ENCODE peak calls at places on chromosome 4, in four cellular contexts. O is heart left ventricle, L is tibial artery, W is Peyer's patch. G is an unnamed sample.

GRCh38 chr4:76514087-76514486 is 79.1 kb downstream of the SHROOM3 start:
- DNase-seq in W (no peak), O (no peak), L (no peak), G (no peak)

GRCh38 chr4:40454816-40455215 is 119.7 kb downstream of the CHRNA9 start:
- DNase-seq in W (no peak), O (no peak), L (no peak), G (no peak)

GRCh38 chr4:161696957-161697356 is 466.8 kb downstream of the FSTL5 start:
- DNase-seq in L (no peak), W (no peak), O (no peak), G (no peak)

GRCh38 chr4:75137302-75137701 is 204.4 kb downstream of the PARM1 start:
- DNase-seq in L (no peak), O (no peak), W (no peak), G (no peak)

GRCh38 chr4:3308691-3309090 is 15.9 kb downstream of the RGS12 start:
- DNase-seq in W (no peak), L (peak), O (peak), G (no peak)

GRCh38 chr4:72701987-72702819 is 133.2 kb upstream of the ADAMTS3 start:
- DNase-seq in W (no peak), O (no peak), L (peak), G (peak)

GRCh38 chr4:180618396-180618795 is 1624.8 kb upstream of the TENM3 start:
- DNase-seq in L (no peak), W (no peak), O (no peak), G (no peak)

GRCh38 chr4:97185233-97185632 is 958.0 kb downstream of the STPG2 start:
- DNase-seq in O (no peak), W (no peak), L (no peak), G (no peak)

GRCh38 chr4:9924750-9925149 is 96.5 kb downstream of the SLC2A9 start:
- DNase-seq in L (no peak), W (no peak), O (no peak), G (no peak)

GRCh38 chr4:124212835-124213640 is 499.5 kb downstream of the ANKRD50 start:
- DNase-seq in L (peak), W (no peak), O (no peak), G (no peak)

GRCh38 chr4:145545538-145546224 is 64.0 kb downstream of the SMAD1 start:
- DNase-seq in W (no peak), L (no peak), O (no peak), G (peak)

GRCh38 chr4:147192679-147193078 is 247.0 kb upstream of the TTC29 start:
- DNase-seq in W (no peak), L (no peak), O (no peak), G (no peak)

GRCh38 chr4:156111706-156112105 is 158.0 kb upstream of the CTSO start:
- DNase-seq in L (no peak), W (no peak), O (no peak), G (no peak)

GRCh38 chr4:153792007-153792892 is 3.4 kb upstream of the SFRP2 start:
- DNase-seq in O (peak), W (no peak), L (peak), G (no peak)

GRCh38 chr4:151248519-151248918 is 28.4 kb upstream of the PRSS48 start:
- DNase-seq in O (no peak), L (no peak), W (no peak), G (no peak)

GRCh38 chr4:167183036-167183435 is 51.3 kb downstream of the SPOCK3 start:
- DNase-seq in W (no peak), L (no peak), O (no peak), G (no peak)

GRCh38 chr4:180909279-180909678 is 1333.9 kb upstream of the TENM3 start:
- DNase-seq in O (no peak), L (no peak), W (no peak), G (no peak)

GRCh38 chr4:56863441-56864129 is 42.1 kb upstream of the SPINK2 start:
- DNase-seq in O (no peak), W (no peak), L (no peak), G (no peak)

GRCh38 chr4:159070742-159071141 is 32.1 kb upstream of the RAPGEF2 start:
- DNase-seq in W (no peak), L (no peak), O (no peak), G (peak)

GRCh38 chr4:113881256-113881655 is 98.2 kb downstream of the ARSJ start:
- DNase-seq in W (no peak), O (no peak), L (no peak), G (no peak)

GRCh38 chr4:27985522-27985921 is 1124.9 kb downstream of the STIM2 start:
- DNase-seq in O (no peak), W (no peak), L (no peak), G (no peak)

GRCh38 chr4:173536808-173537429 is 6.9 kb upstream of the HAND2 start:
- DNase-seq in L (no peak), W (no peak), O (no peak), G (no peak)

GRCh38 chr4:8729408-8730149 is 137.0 kb downstream of the CPZ start:
- DNase-seq in O (no peak), L (no peak), W (peak), G (peak)

GRCh38 chr4:89268572-89269180 is 38.9 kb downstream of the GPRIN3 start:
- DNase-seq in W (no peak), O (no peak), L (no peak), G (no peak)

GRCh38 chr4:174697164-174697563 is 131.9 kb downstream of the GLRA3 start:
- DNase-seq in O (no peak), W (no peak), L (no peak), G (no peak)

GRCh38 chr4:60365176-60365575 is 835.0 kb upstream of the ADGRL3 start:
- DNase-seq in W (no peak), L (no peak), O (no peak), G (no peak)

GRCh38 chr4:95362906-95363578 is 185.7 kb downstream of the UNC5C start:
- DNase-seq in O (no peak), W (no peak), L (no peak), G (no peak)

GRCh38 chr4:179836179-179837075 is 2394.2 kb upstream of the AGA start:
- DNase-seq in L (no peak), W (no peak), O (no peak), G (no peak)

GRCh38 chr4:23750125-23750524 is 139.7 kb downstream of the PPARGC1A start:
- DNase-seq in W (no peak), O (no peak), L (no peak), G (no peak)

GRCh38 chr4:120838784-120839183 is 83.7 kb downstream of the PRDM5 start:
- DNase-seq in W (no peak), O (no peak), L (no peak), G (no peak)
- H3K4me3 ChIP-seq in W (no peak), O (no peak), L (no peak), G (no peak)

GRCh38 chr4:52866734-52867133 is 4.6 kb downstream of the RASL11B start:
- DNase-seq in W (no peak), O (no peak), L (no peak), G (no peak)

GRCh38 chr4:52868138-52868537 is 6.0 kb downstream of the RASL11B start:
- DNase-seq in L (peak), O (peak), W (no peak), G (no peak)

GRCh38 chr4:52869196-52869595 is 7.1 kb downstream of the RASL11B start:
- DNase-seq in W (no peak), O (peak), L (peak), G (no peak)

GRCh38 chr4:52870225-52870624 is 8.1 kb downstream of the RASL11B start:
- DNase-seq in L (no peak), O (no peak), W (no peak), G (no peak)

DNA sequence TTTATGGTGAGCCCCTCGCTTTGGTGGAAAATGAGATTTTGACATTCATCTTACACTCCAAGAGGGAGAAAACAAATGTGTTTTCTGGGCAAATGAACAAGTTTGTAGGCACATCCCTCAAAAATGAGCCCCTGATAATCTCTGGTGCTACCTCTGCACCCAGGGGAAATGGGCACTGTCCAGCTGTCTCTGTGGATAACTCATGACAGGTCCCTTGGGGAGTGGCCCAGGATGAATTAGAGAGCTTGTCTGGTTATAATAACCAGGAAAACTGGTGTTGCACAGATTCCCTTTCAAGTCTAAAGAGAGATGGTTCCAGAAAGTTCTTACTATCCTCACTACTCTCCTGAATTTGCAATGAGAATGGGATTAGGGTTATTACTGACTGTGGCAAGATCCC is 7.5 kb downstream of the RASL11B start:
- DNase-seq in L (no peak), O (no peak), W (no peak), G (no peak)
- H3K27ac ChIP-seq in L (peak), O (peak), W (no peak), G (no peak)

GRCh38 chr4:82371398-82371972 is 2.3 kb downstream of the HNRNPD start:
- DNase-seq in O (no peak), L (no peak), W (no peak), G (no peak)
- H3K4me3 ChIP-seq in O (peak), L (peak), W (peak), G (peak)

GRCh38 chr4:2290488-2290887 is 28.6 kb upstream of the MXD4 start:
- DNase-seq in O (peak), L (no peak), W (no peak), G (no peak)

GRCh38 chr4:2291705-2292651 is 30.1 kb upstream of the MXD4 start:
- DNase-seq in W (no peak), L (no peak), O (peak), G (no peak)

GRCh38 chr4:2289955-2290333 is 28.0 kb upstream of the MXD4 start:
- DNase-seq in O (peak), L (no peak), W (no peak), G (no peak)

GRCh38 chr4:2292679-2293108 is 30.8 kb upstream of the MXD4 start:
- DNase-seq in O (no peak), L (no peak), W (no peak), G (no peak)

GRCh38 chr4:2290974-2291704 is 29.2 kb upstream of the MXD4 start:
- DNase-seq in W (peak), O (peak), L (no peak), G (no peak)
- H3K27ac ChIP-seq in W (peak), O (no peak), L (no peak), G (no peak)

GRCh38 chr4:16890651-16891050 is 7.8 kb downstream of the LDB2 start:
- DNase-seq in L (no peak), W (no peak), O (no peak), G (no peak)

GRCh38 chr4:16893141-16893571 is 5.3 kb downstream of the LDB2 start:
- DNase-seq in O (no peak), W (no peak), L (no peak), G (no peak)

GRCh38 chr4:16896871-16897270 is 1.6 kb downstream of the LDB2 start:
- DNase-seq in L (no peak), W (no peak), O (no peak), G (peak)

GRCh38 chr4:16897351-16897750 is 1.1 kb downstream of the LDB2 start:
- DNase-seq in L (no peak), O (no peak), W (no peak), G (no peak)

GRCh38 chr4:16894406-16894805 is 4.0 kb downstream of the LDB2 start:
- DNase-seq in W (no peak), O (no peak), L (no peak), G (peak)
- H3K4me3 ChIP-seq in W (no peak), O (no peak), L (no peak), G (no peak)

GRCh38 chr4:87492617-87493016 is 36.6 kb downstream of the SPARCL1 start:
- DNase-seq in W (no peak), O (no peak), L (no peak), G (no peak)

GRCh38 chr4:87490664-87491369 is 38.4 kb downstream of the SPARCL1 start:
- DNase-seq in L (no peak), W (no peak), O (no peak), G (no peak)

GRCh38 chr4:87493147-87493546 is 36.0 kb downstream of the SPARCL1 start:
- DNase-seq in W (no peak), L (no peak), O (no peak), G (no peak)

GRCh38 chr4:87489678-87490077 is 39.5 kb downstream of the SPARCL1 start:
- DNase-seq in W (no peak), L (no peak), O (no peak), G (no peak)

DNA sequence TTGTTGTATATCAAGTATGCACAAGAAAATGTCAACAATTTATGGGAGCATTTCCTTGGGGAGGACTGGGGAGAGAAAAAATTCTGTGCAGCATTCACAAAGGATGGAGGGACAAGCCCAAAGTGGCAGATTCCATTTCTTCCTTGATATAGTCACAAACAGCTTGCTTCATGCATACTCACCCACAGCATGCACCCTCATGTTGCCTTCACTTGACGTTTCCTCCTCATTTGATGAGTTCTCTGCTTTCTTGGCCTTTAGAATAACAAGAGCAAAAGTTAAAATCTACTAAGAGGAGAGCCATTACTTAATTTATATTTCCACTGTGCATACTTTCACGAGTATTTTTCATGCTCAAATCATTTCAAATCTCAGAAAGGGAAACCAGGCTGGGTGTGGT is 37.7 kb downstream of the SPARCL1 start:
- DNase-seq in W (no peak), O (no peak), L (no peak), G (no peak)
- H3K27ac ChIP-seq in W (no peak), O (no peak), L (peak), G (no peak)

G was measured in SJSA1.